ENCODE peak calls at places on chromosomes 3 and 15, in nine cellular contexts. W is heart left ventricle, H is cardiac muscle cell, J is AG10803, A is lung, X is IMR-90, N is choroid plexus epithelial cell, D is BJ, I is body of pancreas. Q is an unnamed sample.

GRCh38 chr15:48862705-48863104 is 15.2 kb upstream of the EID1 start:
- DNase-seq in W (no peak), X (no peak), A (no peak), N (no peak), D (no peak), H (no peak), I (no peak), J (no peak), Q (no peak)

GRCh38 chr3:48425281-48425812 is 4.5 kb downstream of the PLXNB1 start:
- DNase-seq in H (peak), W (peak), N (peak), A (no peak), I (peak), X (no peak), D (no peak), J (no peak), Q (no peak)

GRCh38 chr15:73382131-73382530 is 13.4 kb upstream of the HCN4 start:
- DNase-seq in N (no peak), J (no peak), W (no peak), D (no peak), H (no peak), I (no peak), A (no peak), X (no peak), Q (no peak)

GRCh38 chr3:144502398-144502797 is 530.8 kb downstream of the DIPK2A start:
- DNase-seq in D (no peak), A (no peak), N (no peak), W (no peak), X (no peak), I (no peak), H (no peak), J (no peak), Q (no peak)

GRCh38 chr3:73499787-73500186 is 125.0 kb downstream of the PDZRN3 start:
- DNase-seq in A (no peak), I (no peak), H (no peak), X (no peak), J (peak), D (no peak), W (no peak), N (peak), Q (no peak)

GRCh38 chr15:29736745-29737023 is 85.6 kb downstream of the TJP1 start:
- DNase-seq in A (no peak), D (no peak), J (peak), I (peak), X (peak), H (peak), N (peak), W (no peak), Q (peak)

GRCh38 chr3:123096701-123097100 is 29.9 kb downstream of the PDIA5 start:
- DNase-seq in A (no peak), D (peak), I (peak), N (peak), J (peak), X (peak), W (peak), H (no peak), Q (peak)

GRCh38 chr15:34337557-34338306 is at the start of gene SLC12A6:
- DNase-seq in D (peak), W (peak), N (peak), X (peak), J (peak), A (peak), I (peak), H (peak), Q (peak)

GRCh38 chr3:28326458-28326926 is 22.0 kb upstream of the ZCWPW2 start:
- DNase-seq in I (no peak), J (no peak), W (no peak), D (no peak), A (no peak), X (peak), N (peak), H (no peak), Q (peak)

GRCh38 chr3:133455281-133455680 is 55.4 kb downstream of the BFSP2 start:
- DNase-seq in W (no peak), D (no peak), I (no peak), J (no peak), N (no peak), X (no peak), H (no peak), A (no peak), Q (no peak)

GRCh38 chr3:133453383-133453782 is 53.5 kb downstream of the BFSP2 start:
- DNase-seq in X (no peak), A (no peak), W (no peak), H (no peak), J (no peak), N (no peak), I (no peak), D (no peak), Q (no peak)

GRCh38 chr3:133451309-133451708 is 51.5 kb downstream of the BFSP2 start:
- DNase-seq in H (no peak), W (no peak), I (no peak), J (no peak), A (no peak), D (no peak), N (no peak), X (no peak), Q (no peak)

GRCh38 chr3:133455960-133456359 is 56.1 kb downstream of the BFSP2 start:
- DNase-seq in I (no peak), A (no peak), N (no peak), X (no peak), D (no peak), W (no peak), J (no peak), H (no peak), Q (no peak)

DNA sequence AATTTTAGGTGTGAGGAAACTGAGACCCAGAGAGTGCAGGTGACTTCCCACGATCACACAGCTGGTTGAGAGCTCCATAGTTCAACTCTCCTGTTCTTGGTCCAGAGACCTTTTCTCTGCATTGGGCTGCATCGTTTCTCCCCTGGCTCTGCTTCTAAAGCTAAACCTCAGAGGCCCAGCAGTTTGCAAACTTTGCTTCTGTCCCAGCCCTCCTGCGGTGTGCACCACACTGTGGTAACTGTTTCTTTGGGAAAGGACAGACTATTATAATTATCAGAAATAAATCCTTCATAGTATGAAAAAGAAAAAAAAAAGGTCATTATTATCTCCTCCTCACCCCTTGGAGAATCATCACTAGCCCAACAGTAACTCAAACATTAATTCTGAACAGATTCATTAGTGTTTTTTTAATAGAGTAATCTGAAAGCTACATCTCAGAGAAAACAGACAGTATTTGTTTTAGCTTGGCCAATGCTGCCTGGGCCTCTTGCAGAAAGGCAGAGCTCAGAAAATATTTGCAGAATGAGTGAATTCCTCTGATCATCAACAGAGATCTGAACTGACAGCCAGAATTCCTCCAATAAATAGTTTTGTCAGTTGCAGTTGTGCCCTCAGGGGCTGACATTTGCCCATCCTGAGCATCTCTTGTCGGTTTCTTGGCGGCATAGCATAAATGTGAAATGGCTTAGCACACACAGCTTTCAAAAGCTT is 52.9 kb downstream of the BFSP2 start:
- DNase-seq in A (no peak), X (no peak), J (no peak), W (no peak), I (no peak), N (no peak), D (peak), H (no peak), Q (no peak)
- H3K4me3 ChIP-seq in A (no peak), X (no peak), J (no peak), W (no peak), I (no peak), N (no peak), D (no peak), H (no peak), Q (no peak)

DNA sequence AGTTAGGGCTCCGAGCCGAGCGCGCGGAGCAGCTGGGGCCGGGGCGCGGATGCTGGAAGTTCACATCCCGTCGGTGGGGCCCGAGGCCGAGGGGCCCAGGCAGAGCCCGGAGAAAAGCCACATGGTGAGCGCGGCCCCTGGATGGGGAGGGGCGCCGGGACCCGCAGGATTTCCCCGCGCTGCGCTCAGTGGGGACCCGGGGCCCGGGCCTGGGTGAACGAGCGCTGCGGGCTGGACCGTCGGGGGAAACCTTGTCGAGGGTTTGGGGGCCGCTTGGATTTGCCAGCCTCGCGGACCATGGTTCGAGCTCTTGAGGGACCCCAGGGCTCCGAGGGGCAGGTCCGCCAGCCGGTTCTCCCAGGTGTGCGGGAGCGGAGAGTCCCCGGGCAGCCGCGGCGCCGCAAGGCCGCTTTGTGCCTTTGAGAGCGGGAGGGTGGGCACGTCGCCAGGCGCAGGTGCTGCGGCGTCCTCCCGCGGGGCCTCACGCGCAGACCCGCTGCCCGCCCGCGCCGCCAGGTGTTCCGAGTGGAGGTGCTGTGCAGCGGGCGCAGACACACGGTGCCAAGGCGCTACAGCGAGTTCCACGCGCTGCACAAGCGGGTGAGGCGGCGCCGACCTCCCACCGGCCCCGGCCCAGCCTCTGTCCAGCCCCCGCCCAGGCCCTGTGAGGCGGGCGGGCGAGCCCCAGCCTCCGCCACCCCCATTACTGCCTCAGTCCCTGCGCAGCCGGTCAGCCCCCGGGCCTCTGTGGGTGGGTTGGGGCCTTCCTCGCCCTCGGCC is at the start of gene SNX22:
- DNase-seq in I (peak), X (no peak), H (peak), A (no peak), W (no peak), J (no peak), D (no peak), N (no peak), Q (no peak)
- TF ChIP-seq CTCF in I (no peak), X (no peak), H (no peak), A (no peak), W (no peak), J (no peak), D (no peak), N (no peak), Q (no peak)

GRCh38 chr15:40354408-40355171 is 3.4 kb upstream of the DISP2 start:
- DNase-seq in W (peak), A (no peak), D (no peak), H (peak), N (peak), X (peak), J (no peak), I (no peak), Q (peak)

GRCh38 chr15:40355976-40356585 is 1.9 kb upstream of the DISP2 start:
- DNase-seq in X (no peak), W (peak), J (no peak), D (no peak), H (no peak), A (no peak), N (no peak), I (no peak), Q (no peak)

GRCh38 chr15:40358492-40359353 is 704 bp downstream of the DISP2 start:
- DNase-seq in N (no peak), X (no peak), J (no peak), D (no peak), H (peak), W (no peak), A (no peak), I (peak), Q (no peak)

GRCh38 chr15:40357723-40358491 is at the start of gene DISP2:
- DNase-seq in A (peak), X (peak), D (no peak), N (peak), J (peak), H (peak), I (peak), W (peak), Q (peak)

GRCh38 chr15:40357246-40357645 is 773 bp upstream of the DISP2 start:
- DNase-seq in I (no peak), A (no peak), D (no peak), W (peak), H (no peak), J (no peak), N (no peak), X (no peak), Q (no peak)
- H3K4me3 ChIP-seq in I (no peak), A (no peak), D (no peak), W (no peak), H (no peak), J (no peak), N (no peak), X (no peak), Q (no peak)

DNA sequence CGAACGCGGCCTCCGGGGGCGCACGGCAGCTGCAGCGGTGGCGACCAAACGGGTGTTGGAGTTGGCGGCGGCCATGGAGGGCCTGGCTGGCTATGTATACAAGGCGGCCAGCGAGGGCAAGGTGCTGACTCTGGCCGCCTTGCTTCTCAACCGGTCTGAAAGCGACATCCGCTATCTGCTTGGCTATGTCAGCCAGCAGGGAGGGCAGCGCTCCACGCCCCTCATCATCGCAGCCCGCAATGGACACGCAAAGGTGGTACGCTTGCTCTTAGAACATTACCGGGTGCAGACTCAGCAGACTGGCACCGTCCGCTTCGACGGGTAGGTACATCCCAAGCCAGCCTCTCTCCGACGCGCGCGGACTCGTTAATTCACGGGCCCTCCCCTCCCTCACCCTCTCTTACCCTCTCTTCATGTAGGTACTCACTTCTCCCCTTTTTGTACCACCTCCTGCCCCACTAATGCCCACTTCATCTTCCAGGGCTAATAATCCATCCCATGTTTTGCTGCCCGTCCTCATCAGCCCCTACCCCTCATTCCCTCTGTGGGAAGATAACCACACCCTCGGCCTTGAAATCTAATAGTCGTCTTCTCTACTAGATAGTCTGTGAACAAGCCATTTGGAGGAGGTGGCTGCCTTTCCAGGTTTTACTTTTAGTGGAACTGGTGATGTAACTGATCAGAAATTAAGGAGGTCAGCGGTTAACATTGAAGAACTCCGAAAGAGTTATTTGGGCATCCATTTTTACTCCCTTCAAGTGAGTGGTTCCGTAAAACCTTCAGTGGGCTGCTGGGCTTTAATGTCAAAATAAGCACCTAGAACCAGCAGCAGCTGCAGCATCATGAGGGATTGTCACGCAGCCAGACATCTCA is 1.0 kb downstream of the FEM1B start:
- DNase-seq in D (no peak), W (peak), I (peak), X (peak), H (peak), J (no peak), A (no peak), N (peak), Q (peak)
- TF ChIP-seq CTCF in D (peak), W (peak), I (peak), X (peak), H (peak), J (peak), A (no peak), N (peak), Q (no peak)

GRCh38 chr3:129722527-129722926 is 116.1 kb upstream of the PLXND1 start:
- DNase-seq in J (no peak), A (no peak), I (no peak), X (no peak), H (no peak), D (no peak), W (no peak), N (no peak), Q (no peak)
- H3K4me3 ChIP-seq in J (no peak), A (no peak), I (no peak), X (no peak), H (no peak), D (no peak), W (no peak), N (no peak), Q (no peak)

DNA sequence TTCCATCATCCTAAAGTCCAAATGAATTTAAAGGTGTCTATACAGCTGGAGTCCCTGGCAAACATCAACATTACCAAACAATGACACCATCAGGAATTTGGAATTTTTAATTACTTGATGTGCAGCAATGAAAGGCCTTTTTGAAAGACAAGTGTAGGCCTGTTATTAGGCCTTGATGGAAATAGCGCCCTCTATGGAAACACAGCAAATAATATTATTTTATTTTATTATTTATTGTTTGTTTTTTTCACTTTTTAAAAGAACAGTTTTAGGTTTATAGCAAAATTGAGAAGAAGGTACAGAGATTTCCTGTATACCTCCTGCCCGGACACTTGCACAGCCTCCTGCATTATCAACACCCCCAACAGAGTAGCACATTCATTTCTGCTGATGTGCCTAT is 18.1 kb upstream of the OR5AC2 start:
- DNase-seq in H (no peak), N (no peak), X (no peak), D (no peak), A (no peak), I (no peak), J (no peak), W (no peak), Q (no peak)
- TF ChIP-seq CTCF in H (no peak), N (no peak), X (no peak), D (no peak), A (no peak), I (no peak), J (no peak), W (no peak), Q (peak)

GRCh38 chr3:31980530-31981205 is 394 bp downstream of the OSBPL10 start:
- DNase-seq in H (peak), X (peak), J (no peak), D (no peak), A (peak), W (peak), I (peak), N (peak), Q (peak)
- H3K4me3 ChIP-seq in H (peak), X (peak), J (peak), D (peak), A (peak), W (peak), I (peak), N (peak), Q (peak)

Q was measured in fibroblast of mammary gland.